ENCODE peak calls at places on chromosomes 4 and X, in seven cellular contexts. B is heart right ventricle, Y is suprapubic skin, G is tibial nerve, U is gastrocnemius medialis, F is tibial artery, T is right lobe of liver. O is an unnamed sample.

GRCh38 chr4:6308890-6309643 is 39.4 kb downstream of the WFS1 start:
- DNase-seq in T (no peak), G (no peak), Y (no peak), F (no peak), B (peak; percentile 28), U (no peak), O (peak; percentile 26)

GRCh38 chr4:1116837-1117236 is 3.5 kb upstream of the RNF212 start:
- DNase-seq in F (no peak), Y (no peak), T (no peak), U (no peak), B (no peak), G (no peak), O (no peak)

GRCh38 chr4:132227349-132228165 is 921.5 kb upstream of the PCDH10 start:
- DNase-seq in T (peak; percentile 45), Y (no peak), B (no peak), G (no peak), U (peak; percentile 9), F (no peak), O (no peak)

GRCh38 chr4:8289151-8289750 is 19.7 kb downstream of the HTRA3 start:
- DNase-seq in T (no peak), G (no peak), B (no peak), F (peak; percentile 12), U (peak; percentile 6), Y (peak; percentile 48), O (no peak)

GRCh38 chr4:11869471-11869870 is 440.8 kb upstream of the HS3ST1 start:
- DNase-seq in F (no peak), Y (no peak), U (no peak), G (no peak), B (no peak), T (no peak), O (no peak)

GRCh38 chrX:112851806-112852205 is 11.2 kb upstream of the AMOT start:
- DNase-seq in U (no peak), T (no peak), G (no peak), F (no peak), B (peak; percentile 22), Y (no peak), O (no peak)

GRCh38 chr4:69781458-69782418 is 21.3 kb upstream of the SULT1B1 start:
- DNase-seq in G (no peak), Y (no peak), F (no peak), T (no peak), B (no peak), U (no peak), O (no peak)

GRCh38 chr4:95095352-95095974 is 337.7 kb downstream of the BMPR1B start:
- DNase-seq in Y (no peak), F (no peak), G (no peak), U (no peak), T (no peak), B (no peak), O (no peak)

GRCh38 chr4:98749206-98749605 is 90.8 kb upstream of the TSPAN5 start:
- DNase-seq in G (no peak), Y (no peak), B (no peak), F (no peak), U (no peak), T (no peak), O (no peak)

GRCh38 chrX:67114635-67115034 is 429.2 kb upstream of the AR start:
- DNase-seq in T (no peak), F (no peak), B (no peak), G (no peak), U (no peak), Y (no peak), O (no peak)

GRCh38 chr4:26959654-26960047 is 99.0 kb downstream of the STIM2 start:
- DNase-seq in U (no peak), T (no peak), G (no peak), B (no peak), Y (no peak), F (no peak), O (no peak)

DNA sequence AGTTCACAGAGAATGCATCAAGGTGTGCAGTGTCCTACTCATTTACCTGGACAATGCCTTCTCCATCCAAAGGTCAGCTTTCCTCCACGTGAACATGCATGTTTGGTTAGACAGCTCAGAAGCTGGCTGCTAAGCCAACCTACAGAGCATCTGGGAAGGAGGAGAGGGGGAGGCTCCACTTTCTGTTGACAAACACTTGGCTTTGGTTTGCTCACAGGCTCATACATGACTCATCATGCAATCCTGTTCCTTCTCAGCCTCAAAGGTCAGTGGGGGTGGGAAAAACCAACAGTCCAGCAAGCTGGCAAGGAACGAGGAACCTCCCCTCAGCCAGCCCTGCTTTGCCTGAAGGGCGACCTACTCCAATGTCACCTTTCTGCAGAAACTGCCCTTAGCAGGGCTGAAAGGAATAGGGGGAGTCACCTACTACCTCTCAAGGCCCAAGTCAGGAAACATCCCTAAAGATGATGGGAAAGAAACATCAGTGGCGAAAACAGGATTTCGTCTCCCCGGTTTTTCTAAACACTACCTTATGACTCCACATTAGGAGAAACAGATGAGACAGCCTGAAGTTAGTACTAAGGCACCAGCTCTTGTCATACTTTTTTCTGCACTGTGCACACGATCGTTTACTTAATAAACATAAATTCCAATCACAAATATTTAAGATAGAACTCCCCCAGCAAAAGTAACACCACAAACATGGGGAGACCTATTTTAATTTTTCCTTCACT is 37.9 kb downstream of the RELL1 start:
- DNase-seq in U (peak; percentile 91), B (peak; percentile 75), G (no peak), F (peak; percentile 37), Y (peak; percentile 68), T (peak; percentile 93), O (no peak)
- H3K4me3 ChIP-seq in U (no peak overlapping the region), B (no peak overlapping the region), G (no peak overlapping the region), F (no peak overlapping the region), Y (no peak overlapping the region), T (no peak overlapping the region), O (no peak overlapping the region)

GRCh38 chr4:24914460-24914859 is 1.6 kb upstream of the CCDC149 start:
- DNase-seq in T (no peak), B (no peak), G (no peak), F (no peak), U (no peak), Y (no peak), O (no peak)

GRCh38 chr4:24912252-24913098 is at the start of gene CCDC149:
- DNase-seq in G (peak; percentile 17), B (peak; percentile 70), F (peak; percentile 48), T (peak; percentile 93), Y (peak; percentile 73), U (peak; percentile 62), O (no peak)

GRCh38 chr4:24917076-24917856 is 4.4 kb upstream of the CCDC149 start:
- DNase-seq in U (no peak), T (no peak), F (no peak), B (no peak), G (no peak), Y (no peak), O (no peak)

GRCh38 chr4:24913099-24913445 is 230 bp upstream of the CCDC149 start:
- DNase-seq in T (no peak), Y (no peak), B (no peak), G (no peak), F (no peak), U (no peak), O (no peak)

DNA sequence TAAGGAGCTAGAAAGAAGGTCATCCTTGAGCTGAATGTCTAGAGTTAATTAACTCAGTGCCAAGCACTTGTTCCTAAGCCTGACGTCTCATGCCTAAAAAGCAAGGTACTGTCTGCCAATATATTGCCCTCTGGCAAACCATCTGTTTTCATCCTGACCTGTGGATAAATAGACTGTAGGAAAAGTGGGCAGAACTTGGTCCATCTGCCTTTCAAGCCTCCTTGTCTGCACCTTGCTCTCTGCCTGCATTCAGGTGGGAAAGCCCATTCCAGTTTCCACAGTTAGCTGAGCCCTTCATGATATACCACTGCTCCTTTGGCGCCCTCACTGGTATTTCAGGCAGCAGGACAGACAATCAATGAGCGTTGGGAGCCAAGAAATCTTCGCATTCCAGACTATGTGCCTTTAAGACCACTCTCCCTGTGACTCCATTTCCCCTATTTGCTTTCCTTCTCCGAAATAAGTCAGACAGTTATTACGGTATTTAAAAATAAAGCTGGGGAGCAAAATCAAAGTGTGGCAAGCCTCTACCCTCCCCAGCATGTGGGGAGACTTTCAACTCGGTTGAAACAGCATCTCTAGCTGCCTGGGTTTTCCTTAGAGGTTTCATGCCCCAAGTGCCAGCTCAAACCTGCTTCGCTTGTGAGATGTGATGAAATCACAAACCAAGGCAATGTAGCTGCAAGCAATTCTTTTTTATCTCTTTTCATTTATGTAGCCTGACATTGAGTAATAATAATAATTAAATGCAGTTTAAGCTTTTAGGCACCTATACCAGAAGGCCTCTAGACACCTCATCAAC is 2.5 kb upstream of the CCDC149 start:
- DNase-seq in B (no peak), F (no peak), G (no peak), Y (no peak), U (no peak), T (no peak), O (no peak)
- TF ChIP-seq CTCF in B (peak; percentile 33), F (no peak), G (no peak), Y (no peak), U (no peak), T (no peak), O (no peak)

DNA sequence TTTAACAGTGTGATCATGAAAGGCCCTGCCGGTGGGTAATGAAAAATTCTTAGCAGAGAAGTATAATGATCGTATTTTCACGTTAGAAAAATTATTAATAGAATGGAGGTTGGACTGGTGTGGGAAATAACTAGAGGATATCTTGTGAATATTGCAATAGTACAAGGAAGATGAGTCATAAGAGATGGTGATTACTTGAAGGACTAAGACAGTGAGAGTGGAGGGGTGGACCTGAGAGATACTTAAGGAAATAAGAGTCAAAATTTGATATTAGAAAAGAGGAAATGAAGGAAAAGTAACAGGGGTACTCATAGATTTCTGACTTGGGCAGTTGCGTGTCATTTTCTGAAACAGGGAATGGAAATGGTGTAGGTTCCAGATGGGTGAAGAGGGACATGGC is 1.8 kb upstream of the USP53 start:
- DNase-seq in F (no peak), B (no peak), U (no peak), G (no peak), Y (no peak), T (no peak), O (no peak)
- H3K4me1 ChIP-seq in F (no peaks in the 10 kb centered on the region), B (peaks cover 50% of the 10 kb centered on the region), U (peaks cover 18% of the 10 kb centered on the region), G (peaks cover 4% of the 10 kb centered on the region), Y (peaks cover 41% of the 10 kb centered on the region), T (no peaks in the 10 kb centered on the region), O (peaks cover 8% of the 10 kb centered on the region)

DNA sequence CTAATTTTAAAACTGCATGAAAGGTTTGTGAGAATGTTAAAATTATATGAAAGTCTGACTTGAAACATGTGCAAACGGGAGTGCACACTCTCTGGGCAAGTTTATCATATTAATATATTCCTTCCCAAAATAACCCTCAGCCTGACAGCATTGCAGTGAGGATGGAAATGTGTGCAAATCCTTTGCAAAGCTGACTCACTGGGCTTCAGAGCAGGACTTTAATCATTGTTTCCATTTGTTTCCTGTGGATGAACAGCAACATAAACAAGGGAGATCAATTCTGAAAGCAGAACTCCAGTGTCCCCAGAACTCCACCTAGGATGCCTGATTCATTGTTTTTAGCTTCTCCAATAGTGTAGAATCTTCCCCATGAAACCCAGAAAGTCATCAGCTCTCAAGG is 32.9 kb downstream of the SLC2A9 start:
- DNase-seq in T (no peak), Y (no peak), G (no peak), F (no peak), U (no peak), B (no peak), O (no peak)
- H3K4me3 ChIP-seq in T (no peak overlapping the region), Y (no peak overlapping the region), G (no peak overlapping the region), F (no peak overlapping the region), U (no peak overlapping the region), B (no peak overlapping the region), O (no peak overlapping the region)

GRCh38 chr4:105807496-105807895 is 87.8 kb upstream of the NPNT start:
- DNase-seq in Y (no peak), B (no peak), G (no peak), U (no peak), T (no peak), F (no peak), O (no peak)
- TF ChIP-seq CTCF in Y (no peak), B (no peak), G (no peak), U (no peak), T (no peak), F (no peak), O (no peak)

O was measured in CD8-positive, alpha-beta T cell.